ENCODE peak calls at places on chromosomes 12 and 14, in five cellular contexts. G is PC-3, P is neural crest cell, A is NCI-H1092, C is T-helper 22 cell. Y is an unnamed sample.

GRCh38 chr12:42904683-42905418 is 315.3 kb upstream of the PRICKLE1 start:
- DNase-seq in G (no peak), P (no peak), A (no peak), C (no peak), Y (no peak)

GRCh38 chr14:28254768-28255167 is 511.8 kb upstream of the FOXG1 start:
- DNase-seq in G (no peak), P (no peak), A (no peak), C (no peak), Y (no peak)

GRCh38 chr14:71739273-71739990 is 192.8 kb upstream of the RGS6 start:
- DNase-seq in G (peak; percentile 77), P (no peak), A (no peak), C (no peak), Y (no peak)

GRCh38 chr12:123532808-123533649 is 490 bp downstream of the RILPL1 start:
- DNase-seq in G (peak; percentile 17), P (peak; percentile 54), A (no peak), C (no peak), Y (no peak)

GRCh38 chr12:101407054-101407437 is 526 bp downstream of the ARL1 start:
- DNase-seq in G (peak; percentile 42), P (no peak), A (no peak), C (no peak), Y (peak; percentile 1)

GRCh38 chr14:60508707-60509437 is at the start of gene SIX6:
- DNase-seq in G (no peak), P (peak; percentile 44), A (peak; percentile 80), C (no peak), Y (no peak)

GRCh38 chr12:13147688-13148531 is 44.4 kb upstream of the GSG1 start:
- DNase-seq in G (peak; percentile 35), P (no peak), A (no peak), C (no peak), Y (no peak)

GRCh38 chr12:15322164-15323054 is at the start of gene PTPRO:
- DNase-seq in G (no peak), P (peak; percentile 39), A (peak; percentile 68), C (no peak), Y (no peak)

GRCh38 chr14:21191261-21191808 is 35.5 kb upstream of the OR5AU1 start:
- DNase-seq in G (no peak), P (no peak), A (no peak), C (no peak), Y (no peak)

GRCh38 chr12:913919-914718 is 35.4 kb downstream of the RAD52 start:
- DNase-seq in G (peak; percentile 96), P (no peak), A (no peak), C (no peak), Y (no peak)

GRCh38 chr12:62190921-62191746 is 69.1 kb upstream of the USP15 start:
- DNase-seq in G (no peak), P (peak; percentile 20), A (no peak), C (no peak), Y (no peak)

GRCh38 chr12:120580787-120581723 is at the start of gene POP5:
- DNase-seq in G (peak; percentile 100), P (peak; percentile 95), A (peak; percentile 95), C (peak; percentile 89), Y (peak; percentile 89)

GRCh38 chr12:48977290-48978281 is 536 bp upstream of the WNT1 start:
- DNase-seq in G (peak; percentile 47), P (peak; percentile 81), A (no peak), C (peak; percentile 79), Y (peak; percentile 76)

GRCh38 chr14:81453166-81453766 is 53.1 kb upstream of the STON2 start:
- DNase-seq in G (peak; percentile 78), P (peak; percentile 51), A (peak; percentile 31), C (no peak), Y (peak; percentile 12)

GRCh38 chr12:51678086-51678724 is 87.2 kb downstream of the SCN8A start:
- DNase-seq in G (peak; percentile 69), P (peak; percentile 26), A (peak; percentile 1), C (no peak), Y (no peak)

GRCh38 chr12:69509308-69509736 is 39.1 kb downstream of the FRS2 start:
- DNase-seq in G (no peak), P (no peak), A (no peak), C (no peak), Y (no peak)

GRCh38 chr12:14723763-14724162 is 27.4 kb upstream of the GUCY2C start:
- DNase-seq in G (peak; percentile 62), P (peak; percentile 14), A (no peak), C (peak; percentile 14), Y (peak; percentile 25)

GRCh38 chr12:132239796-132240668 is 89.4 kb downstream of the GALNT9 start:
- DNase-seq in G (no peak), P (no peak), A (no peak), C (no peak), Y (no peak)

GRCh38 chr14:103696027-103696402 is 19.2 kb downstream of the XRCC3 start:
- DNase-seq in G (no peak), P (no peak), A (no peak), C (no peak), Y (no peak)

GRCh38 chr12:121490401-121491257 is 90.2 kb downstream of the KDM2B start:
- DNase-seq in G (no peak), P (no peak), A (no peak), C (no peak), Y (no peak)

GRCh38 chr12:119693006-119693405 is 25.1 kb downstream of the PRKAB1 start:
- DNase-seq in G (peak; percentile 98), P (no peak), A (peak; percentile 34), C (no peak), Y (no peak)

GRCh38 chr14:68977741-68978549 is 1.2 kb downstream of the ACTN1 start:
- DNase-seq in G (peak; percentile 95), P (peak; percentile 44), A (peak; percentile 43), C (no peak), Y (no peak)

GRCh38 chr12:76915381-76916169 is 36.8 kb upstream of the CSRP2 start:
- DNase-seq in G (peak; percentile 38), P (no peak), A (no peak), C (no peak), Y (no peak)

GRCh38 chr12:43638786-43639185 is 86.8 kb upstream of the ADAMTS20 start:
- DNase-seq in G (no peak), P (no peak), A (no peak), C (no peak), Y (no peak)

GRCh38 chr14:43938588-43939281 is 568.3 kb downstream of the FSCB start:
- DNase-seq in G (no peak), P (no peak), A (no peak), C (no peak), Y (no peak)

GRCh38 chr12:12853435-12853834 is 37.9 kb upstream of the GPRC5A start:
- DNase-seq in G (no peak), P (no peak), A (no peak), C (no peak), Y (no peak)

GRCh38 chr12:12560587-12561304 is 1.9 kb downstream of the DUSP16 start:
- DNase-seq in G (peak; percentile 79), P (no peak), A (no peak), C (peak; percentile 54), Y (peak; percentile 65)

Y was measured in effector memory CD4-positive, alpha-beta T cell.